ENCODE peak calls at places on chromosomes 4 and X, in seven cellular contexts. One of them, this sample, is unnamed.

GRCh38 chrX:123835661-123836371 is 24.0 kb upstream of the XIAP start:
- DNase-seq in fibroblast of pulmonary artery: peak; percentile 51
- DNase-seq in NCI-H146: no peak
- DNase-seq in T-helper 2 cell: peak; percentile 7
- DNase-seq in kidney tubule cell: peak; percentile 90
- DNase-seq in AG09309: no peak
- DNase-seq in AG04450: no peak
- DNase-seq in this sample: no peak

GRCh38 chrX:97787849-97788248 is 904.1 kb downstream of the RPA4 start:
- DNase-seq in fibroblast of pulmonary artery: no peak
- DNase-seq in NCI-H146: no peak
- DNase-seq in T-helper 2 cell: no peak
- DNase-seq in kidney tubule cell: peak; percentile 59
- DNase-seq in AG09309: no peak
- DNase-seq in AG04450: no peak
- DNase-seq in this sample: no peak

GRCh38 chrX:114635986-114636385 is 52.1 kb downstream of the HTR2C start:
- DNase-seq in fibroblast of pulmonary artery: no peak
- DNase-seq in NCI-H146: no peak
- DNase-seq in T-helper 2 cell: no peak
- DNase-seq in kidney tubule cell: no peak
- DNase-seq in AG09309: no peak
- DNase-seq in AG04450: no peak
- DNase-seq in this sample: no peak

GRCh38 chr4:105474110-105474518 is 252 bp upstream of the PPA2 start:
- DNase-seq in fibroblast of pulmonary artery: peak; percentile 88
- DNase-seq in NCI-H146: no peak
- DNase-seq in T-helper 2 cell: no peak
- DNase-seq in kidney tubule cell: no peak
- DNase-seq in AG09309: no peak
- DNase-seq in AG04450: peak; percentile 45
- DNase-seq in this sample: peak; percentile 96

GRCh38 chr4:173505924-173506779 is 23.9 kb downstream of the HAND2 start:
- DNase-seq in fibroblast of pulmonary artery: peak; percentile 77
- DNase-seq in NCI-H146: peak; percentile 32
- DNase-seq in T-helper 2 cell: no peak
- DNase-seq in kidney tubule cell: peak; percentile 61
- DNase-seq in AG09309: no peak
- DNase-seq in AG04450: no peak
- DNase-seq in this sample: peak; percentile 95

GRCh38 chr4:70158576-70158975 is 4.5 kb downstream of the PRR27 start:
- DNase-seq in fibroblast of pulmonary artery: no peak
- DNase-seq in NCI-H146: peak; percentile 21
- DNase-seq in T-helper 2 cell: no peak
- DNase-seq in kidney tubule cell: no peak
- DNase-seq in AG09309: no peak
- DNase-seq in AG04450: no peak
- DNase-seq in this sample: no peak

GRCh38 chr4:7861440-7861881 is 78.2 kb downstream of the AFAP1 start:
- DNase-seq in fibroblast of pulmonary artery: peak; percentile 96
- DNase-seq in NCI-H146: no peak
- DNase-seq in T-helper 2 cell: no peak
- DNase-seq in kidney tubule cell: peak; percentile 78
- DNase-seq in AG09309: peak; percentile 98
- DNase-seq in AG04450: peak; percentile 92
- DNase-seq in this sample: peak; percentile 83

GRCh38 chrX:80511969-80512760 is 91.9 kb downstream of the TENT5D start:
- DNase-seq in fibroblast of pulmonary artery: peak; percentile 43
- DNase-seq in NCI-H146: no peak
- DNase-seq in T-helper 2 cell: no peak
- DNase-seq in kidney tubule cell: peak; percentile 49
- DNase-seq in AG09309: no peak
- DNase-seq in AG04450: no peak
- DNase-seq in this sample: no peak

GRCh38 chrX:71679575-71680207 is 12.3 kb downstream of the LOC101059915 start:
- DNase-seq in fibroblast of pulmonary artery: no peak
- DNase-seq in NCI-H146: no peak
- DNase-seq in T-helper 2 cell: no peak
- DNase-seq in kidney tubule cell: no peak
- DNase-seq in AG09309: no peak
- DNase-seq in AG04450: no peak
- DNase-seq in this sample: no peak

GRCh38 chrX:77422886-77423648 is 24.1 kb upstream of the FGF16 start:
- DNase-seq in fibroblast of pulmonary artery: no peak
- DNase-seq in NCI-H146: no peak
- DNase-seq in T-helper 2 cell: no peak
- DNase-seq in kidney tubule cell: no peak
- DNase-seq in AG09309: no peak
- DNase-seq in AG04450: no peak
- DNase-seq in this sample: no peak

GRCh38 chrX:57380026-57380796 is 93.7 kb downstream of the FAAH2 start:
- DNase-seq in fibroblast of pulmonary artery: no peak
- DNase-seq in NCI-H146: no peak
- DNase-seq in T-helper 2 cell: no peak
- DNase-seq in kidney tubule cell: no peak
- DNase-seq in AG09309: no peak
- DNase-seq in AG04450: no peak
- DNase-seq in this sample: no peak

GRCh38 chr4:151014521-151015457 is at the start of gene LRBA:
- DNase-seq in fibroblast of pulmonary artery: peak; percentile 42
- DNase-seq in NCI-H146: peak; percentile 95
- DNase-seq in T-helper 2 cell: peak; percentile 71
- DNase-seq in kidney tubule cell: peak; percentile 91
- DNase-seq in AG09309: no peak
- DNase-seq in AG04450: no peak
- DNase-seq in this sample: peak; percentile 86

GRCh38 chr4:188722911-188723310 is 583.7 kb downstream of the TRIML1 start:
- DNase-seq in fibroblast of pulmonary artery: no peak
- DNase-seq in NCI-H146: no peak
- DNase-seq in T-helper 2 cell: no peak
- DNase-seq in kidney tubule cell: no peak
- DNase-seq in AG09309: peak; percentile 31
- DNase-seq in AG04450: peak; percentile 13
- DNase-seq in this sample: peak; percentile 31

GRCh38 chr4:122689972-122690371 is 42.5 kb upstream of the BBS12 start:
- DNase-seq in fibroblast of pulmonary artery: no peak
- DNase-seq in NCI-H146: no peak
- DNase-seq in T-helper 2 cell: no peak
- DNase-seq in kidney tubule cell: no peak
- DNase-seq in AG09309: no peak
- DNase-seq in AG04450: no peak
- DNase-seq in this sample: no peak

GRCh38 chr4:99411041-99411440 is 24.1 kb downstream of the ADH7 start:
- DNase-seq in fibroblast of pulmonary artery: no peak
- DNase-seq in NCI-H146: no peak
- DNase-seq in T-helper 2 cell: no peak
- DNase-seq in kidney tubule cell: no peak
- DNase-seq in AG09309: no peak
- DNase-seq in AG04450: no peak
- DNase-seq in this sample: no peak

GRCh38 chrX:40303256-40304077 is 205.7 kb upstream of the BCOR start:
- DNase-seq in fibroblast of pulmonary artery: no peak
- DNase-seq in NCI-H146: no peak
- DNase-seq in T-helper 2 cell: no peak
- DNase-seq in kidney tubule cell: peak; percentile 9
- DNase-seq in AG09309: no peak
- DNase-seq in AG04450: no peak
- DNase-seq in this sample: no peak

GRCh38 chrX:9842541-9842940 is 56.3 kb downstream of the SHROOM2 start:
- DNase-seq in fibroblast of pulmonary artery: no peak
- DNase-seq in NCI-H146: no peak
- DNase-seq in T-helper 2 cell: no peak
- DNase-seq in kidney tubule cell: peak; percentile 48
- DNase-seq in AG09309: no peak
- DNase-seq in AG04450: no peak
- DNase-seq in this sample: no peak

GRCh38 chrX:149120459-149120858 is 384.6 kb downstream of the IDS start:
- DNase-seq in fibroblast of pulmonary artery: no peak
- DNase-seq in NCI-H146: no peak
- DNase-seq in T-helper 2 cell: no peak
- DNase-seq in kidney tubule cell: no peak
- DNase-seq in AG09309: no peak
- DNase-seq in AG04450: no peak
- DNase-seq in this sample: no peak

GRCh38 chrX:43753637-43754036 is 97.5 kb downstream of the MAOA start:
- DNase-seq in fibroblast of pulmonary artery: no peak
- DNase-seq in NCI-H146: no peak
- DNase-seq in T-helper 2 cell: no peak
- DNase-seq in kidney tubule cell: no peak
- DNase-seq in AG09309: no peak
- DNase-seq in AG04450: no peak
- DNase-seq in this sample: no peak

GRCh38 chr4:8537041-8537461 is 43.1 kb upstream of the GPR78 start:
- DNase-seq in fibroblast of pulmonary artery: peak; percentile 75
- DNase-seq in NCI-H146: no peak
- DNase-seq in T-helper 2 cell: no peak
- DNase-seq in kidney tubule cell: peak; percentile 97
- DNase-seq in AG09309: no peak
- DNase-seq in AG04450: peak; percentile 76
- DNase-seq in this sample: peak; percentile 95

GRCh38 chr4:139508581-139509237 is 47.3 kb downstream of the SETD7 start:
- DNase-seq in fibroblast of pulmonary artery: no peak
- DNase-seq in NCI-H146: no peak
- DNase-seq in T-helper 2 cell: no peak
- DNase-seq in kidney tubule cell: no peak
- DNase-seq in AG09309: no peak
- DNase-seq in AG04450: no peak
- DNase-seq in this sample: no peak

GRCh38 chr4:15655223-15656037 is at the start of gene FBXL5:
- DNase-seq in fibroblast of pulmonary artery: peak; percentile 86
- DNase-seq in NCI-H146: peak; percentile 87
- DNase-seq in T-helper 2 cell: peak; percentile 70
- DNase-seq in kidney tubule cell: peak; percentile 90
- DNase-seq in AG09309: peak; percentile 34
- DNase-seq in AG04450: peak; percentile 46
- DNase-seq in this sample: peak; percentile 99

GRCh38 chrX:41377624-41378023 is 43.7 kb downstream of the DDX3X start:
- DNase-seq in fibroblast of pulmonary artery: no peak
- DNase-seq in NCI-H146: no peak
- DNase-seq in T-helper 2 cell: peak; percentile 3
- DNase-seq in kidney tubule cell: no peak
- DNase-seq in AG09309: no peak
- DNase-seq in AG04450: no peak
- DNase-seq in this sample: no peak

GRCh38 chrX:102950908-102951866 is 14.1 kb downstream of the RAB40AL start:
- DNase-seq in fibroblast of pulmonary artery: peak; percentile 52
- DNase-seq in NCI-H146: peak; percentile 52
- DNase-seq in T-helper 2 cell: peak; percentile 35
- DNase-seq in kidney tubule cell: peak; percentile 52
- DNase-seq in AG09309: no peak
- DNase-seq in AG04450: no peak
- DNase-seq in this sample: peak; percentile 60

GRCh38 chr4:71202703-71203102 is 136.1 kb upstream of the SLC4A4 start:
- DNase-seq in fibroblast of pulmonary artery: peak; percentile 44
- DNase-seq in NCI-H146: no peak
- DNase-seq in T-helper 2 cell: no peak
- DNase-seq in kidney tubule cell: no peak
- DNase-seq in AG09309: no peak
- DNase-seq in AG04450: no peak
- DNase-seq in this sample: no peak

GRCh38 chrX:154545673-154546274 is 872 bp downstream of the G6PD start:
- DNase-seq in fibroblast of pulmonary artery: no peak
- DNase-seq in NCI-H146: no peak
- DNase-seq in T-helper 2 cell: no peak
- DNase-seq in kidney tubule cell: no peak
- DNase-seq in AG09309: no peak
- DNase-seq in AG04450: no peak
- DNase-seq in this sample: peak; percentile 50

GRCh38 chrX:112646651-112647050 is 33.1 kb downstream of the LHFPL1 start:
- DNase-seq in fibroblast of pulmonary artery: no peak
- DNase-seq in NCI-H146: no peak
- DNase-seq in T-helper 2 cell: no peak
- DNase-seq in kidney tubule cell: no peak
- DNase-seq in AG09309: no peak
- DNase-seq in AG04450: no peak
- DNase-seq in this sample: no peak

GRCh38 chr4:140691369-140691768 is 64.8 kb downstream of the TBC1D9 start:
- DNase-seq in fibroblast of pulmonary artery: peak; percentile 84
- DNase-seq in NCI-H146: peak; percentile 28
- DNase-seq in T-helper 2 cell: no peak
- DNase-seq in kidney tubule cell: peak; percentile 6
- DNase-seq in AG09309: no peak
- DNase-seq in AG04450: peak; percentile 21
- DNase-seq in this sample: no peak

GRCh38 chr4:80197132-80197573 is at the start of gene PRDM8:
- DNase-seq in fibroblast of pulmonary artery: peak; percentile 9
- DNase-seq in NCI-H146: peak; percentile 31
- DNase-seq in T-helper 2 cell: no peak
- DNase-seq in kidney tubule cell: no peak
- DNase-seq in AG09309: no peak
- DNase-seq in AG04450: no peak
- DNase-seq in this sample: peak; percentile 87

GRCh38 chr4:185165605-185166063 is 22.6 kb downstream of the SLC25A4 start:
- DNase-seq in fibroblast of pulmonary artery: peak; percentile 87
- DNase-seq in NCI-H146: no peak
- DNase-seq in T-helper 2 cell: no peak
- DNase-seq in kidney tubule cell: no peak
- DNase-seq in AG09309: peak; percentile 79
- DNase-seq in AG04450: peak; percentile 46
- DNase-seq in this sample: peak; percentile 87

GRCh38 chr4:8342651-8343050 is 73.1 kb downstream of the HTRA3 start:
- DNase-seq in fibroblast of pulmonary artery: no peak
- DNase-seq in NCI-H146: no peak
- DNase-seq in T-helper 2 cell: no peak
- DNase-seq in kidney tubule cell: no peak
- DNase-seq in AG09309: no peak
- DNase-seq in AG04450: no peak
- DNase-seq in this sample: no peak

GRCh38 chr4:77358315-77358928 is 201.4 kb downstream of the CCNG2 start:
- DNase-seq in fibroblast of pulmonary artery: peak; percentile 57
- DNase-seq in NCI-H146: no peak
- DNase-seq in T-helper 2 cell: no peak
- DNase-seq in kidney tubule cell: peak; percentile 50
- DNase-seq in AG09309: no peak
- DNase-seq in AG04450: no peak
- DNase-seq in this sample: peak; percentile 86

GRCh38 chrX:15815779-15816452 is 25.6 kb downstream of the ZRSR2 start:
- DNase-seq in fibroblast of pulmonary artery: peak; percentile 31
- DNase-seq in NCI-H146: no peak
- DNase-seq in T-helper 2 cell: no peak
- DNase-seq in kidney tubule cell: peak; percentile 25
- DNase-seq in AG09309: no peak
- DNase-seq in AG04450: no peak
- DNase-seq in this sample: no peak

This sample was measured in osteoblast.